ENCODE peak calls at places on chromosomes 6 and 20, in six cellular contexts. L is K562, C is GM12892, T is HepG2, U is GM12878, G is SK-N-SH. E is an unnamed sample.

GRCh38 chr6:25359191-25359861 is 80.2 kb downstream of the CARMIL1 start:
- DNase-seq in L (no peak), C (no peak), T (no peak), U (no peak), G (no peak), E (no peak)

GRCh38 chr6:87203448-87204023 is 48.2 kb downstream of the ZNF292 start:
- DNase-seq in L (no peak), C (no peak), T (no peak), U (no peak), G (no peak), E (no peak)

GRCh38 chr6:165774903-165775608 is 112.0 kb upstream of the PDE10A start:
- DNase-seq in L (no peak), C (no peak), T (peak; percentile 39), U (no peak), G (no peak), E (no peak)

GRCh38 chr6:34075906-34076305 is 70.0 kb downstream of the GRM4 start:
- DNase-seq in L (no peak), C (no peak), T (no peak), U (no peak), G (no peak), E (no peak)

GRCh38 chr6:4640139-4640538 is 136.1 kb upstream of the CDYL start:
- DNase-seq in L (no peak), C (no peak), T (no peak), U (no peak), G (no peak), E (no peak)

GRCh38 chr6:80003841-80004198 is 629 bp upstream of the TTK start:
- DNase-seq in L (peak; percentile 6), C (no peak), T (no peak), U (no peak), G (peak; percentile 27), E (no peak)

GRCh38 chr6:8383584-8383983 is 51.8 kb downstream of the SLC35B3 start:
- DNase-seq in L (no peak), C (no peak), T (no peak), U (no peak), G (no peak), E (no peak)

GRCh38 chr6:34529665-34530327 is 26.3 kb downstream of the SPDEF start:
- DNase-seq in L (no peak), C (no peak), T (peak; percentile 38), U (no peak), G (no peak), E (no peak)

GRCh38 chr6:22306741-22307466 is 10.1 kb upstream of the PRL start:
- DNase-seq in L (no peak), C (no peak), T (no peak), U (no peak), G (no peak), E (no peak)

GRCh38 chr6:151550618-151551017 is 56.8 kb downstream of the CCDC170 start:
- DNase-seq in L (no peak), C (no peak), T (no peak), U (no peak), G (no peak), E (no peak)

GRCh38 chr6:158033751-158034702 is 52.4 kb downstream of the SYNJ2 start:
- DNase-seq in L (no peak), C (no peak), T (peak; percentile 93), U (no peak), G (no peak), E (no peak)

GRCh38 chr20:62117658-62118057 is 4.6 kb upstream of the LSM14B start:
- DNase-seq in L (no peak), C (no peak), T (no peak), U (no peak), G (no peak), E (no peak)

GRCh38 chr6:70423189-70424133 is 10.2 kb downstream of the FAM135A start:
- DNase-seq in L (no peak), C (no peak), T (peak; percentile 11), U (no peak), G (no peak), E (no peak)

GRCh38 chr6:41053056-41053455 is at the start of gene APOBEC2:
- DNase-seq in L (no peak), C (no peak), T (no peak), U (no peak), G (no peak), E (no peak)

DNA sequence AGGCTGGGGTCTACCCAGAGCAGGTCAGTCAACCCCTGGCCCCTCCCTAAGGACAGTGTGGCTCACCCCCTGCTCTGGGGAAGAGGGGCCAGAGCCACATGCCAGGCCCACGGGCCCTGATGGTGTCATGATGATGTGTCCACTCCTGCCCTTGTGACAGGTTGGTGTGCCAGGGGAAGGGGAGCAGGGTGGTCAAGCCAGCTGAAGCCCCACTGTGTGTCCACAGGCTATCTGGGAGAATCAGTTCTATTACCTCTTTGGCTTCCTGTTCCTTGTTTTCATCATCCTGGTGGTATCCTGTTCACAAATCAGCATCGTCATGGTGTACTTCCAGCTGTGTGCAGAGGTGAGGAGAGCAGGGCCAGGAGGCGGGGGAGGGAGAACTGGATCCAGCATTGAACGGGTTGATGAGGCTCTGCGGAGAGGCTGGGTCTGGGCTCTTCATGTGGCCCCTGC is 47.7 kb downstream of the PLAGL2 start:
- DNase-seq in L (peak; percentile 75), C (no peak), T (no peak), U (no peak), G (no peak), E (no peak)
- TF ChIP-seq TAF1 in L (no peak), C (no peak), T (no peak), U (no peak), G (no peak), E (no peak)

GRCh38 chr6:150004101-150004782 is 21.1 kb downstream of the RAET1L start:
- DNase-seq in L (no peak), C (no peak), T (no peak), U (no peak), G (no peak), E (peak; percentile 43)
- TF ChIP-seq TAF1 in L (no peak), C (no peak), T (no peak), U (no peak), G (no peak), E (no peak)

DNA sequence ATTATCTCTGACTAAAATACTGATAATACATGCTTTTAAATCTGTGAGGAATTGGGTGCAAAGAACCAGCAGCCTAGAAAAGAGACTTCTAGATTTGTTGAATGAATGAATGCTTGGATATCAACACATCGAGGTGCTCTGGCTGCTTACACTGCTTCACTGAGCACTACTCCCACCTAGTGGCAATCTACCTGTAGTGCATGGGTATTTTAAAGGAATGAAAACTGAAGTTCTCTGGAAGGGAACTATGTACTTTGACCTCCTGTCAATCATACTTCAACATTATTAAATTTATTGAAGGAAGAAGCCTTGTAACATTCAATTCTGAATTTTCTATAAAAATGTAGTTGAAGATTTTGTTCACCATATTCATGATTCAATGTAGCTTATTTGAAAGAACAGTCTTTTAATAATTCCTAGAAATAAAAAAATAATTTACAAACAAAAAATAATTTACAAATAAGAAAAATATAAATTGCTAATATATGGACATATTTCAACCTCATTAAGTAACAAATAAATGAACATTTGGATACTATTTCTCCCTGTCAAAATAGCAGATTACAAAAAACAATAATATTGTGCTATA is 111.2 kb upstream of the MMS22L start:
- DNase-seq in L (peak; percentile 73), C (no peak), T (peak; percentile 65), U (peak; percentile 20), G (peak; percentile 52), E (peak; percentile 11)
- TF ChIP-seq TAF1 in L (no peak), C (no peak), T (no peak), U (no peak), G (no peak), E (no peak)

DNA sequence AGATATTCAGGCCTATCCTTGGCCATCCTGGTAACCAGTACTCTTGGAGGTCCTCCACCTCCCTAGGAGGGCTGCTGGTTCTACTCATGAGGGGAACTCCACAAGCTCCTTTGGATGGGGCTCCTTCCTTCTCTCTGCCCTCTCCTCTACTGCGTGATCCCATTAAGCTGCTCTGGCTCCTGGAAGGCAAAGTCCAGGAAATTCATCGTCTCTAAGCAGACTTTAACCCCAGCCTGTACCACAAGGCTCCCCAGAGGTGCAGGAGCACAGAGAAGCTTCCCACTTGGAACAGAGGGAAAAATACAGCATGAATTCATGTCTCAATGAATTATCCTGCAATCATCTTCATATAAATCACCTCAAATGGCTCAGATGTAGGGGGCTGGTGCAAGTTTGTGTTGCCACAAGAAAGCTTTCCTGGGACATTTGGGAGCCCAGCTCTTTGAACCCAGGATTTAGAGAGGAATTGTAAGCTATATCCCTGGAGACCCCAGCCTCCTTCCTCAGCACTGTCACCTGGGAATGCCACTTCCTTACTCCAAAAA is 355.4 kb downstream of the CDC5L start:
- DNase-seq in L (no peak), C (no peak), T (no peak), U (no peak), G (no peak), E (no peak)
- TF ChIP-seq TAF1 in L (no peak), C (no peak), T (no peak), U (no peak), G (no peak), E (no peak)